ENCODE peak calls at places on chromosomes 3 and 15, in ten cellular contexts. R is stomach, K is K562, H is sigmoid colon, J is HepG2, V is suprapubic skin, Q is A549, B is transverse colon, C is esophagus muscularis mucosa, X is ovary. F is an unnamed sample.

GRCh38 chr3:95235916-95236315 is 1173.1 kb downstream of the NSUN3 start:
- DNase-seq in R (no peak), K (no peak), H (no peak), J (no peak), V (no peak), Q (no peak), B (no peak), C (no peak), X (no peak), F (no peak)

GRCh38 chr3:143383433-143383832 is 263.9 kb downstream of the CHST2 start:
- DNase-seq in R (no peak), K (no peak), H (no peak), J (no peak), V (no peak), Q (no peak), B (no peak), C (no peak), X (no peak), F (no peak)

GRCh38 chr15:85778107-85778776 is 16.5 kb downstream of the KLHL25 start:
- DNase-seq in R (no peak), K (no peak), H (no peak), J (no peak), V (no peak), Q (no peak), B (no peak), C (no peak), X (no peak), F (no peak)

GRCh38 chr3:46395210-46395661 is 11.6 kb downstream of the CCR5AS start:
- DNase-seq in R (no peak), K (peak; percentile 52), H (no peak), J (no peak), V (no peak), Q (no peak), B (no peak), C (no peak), X (no peak), F (no peak)

GRCh38 chr3:185737020-185737419 is 87.8 kb downstream of the IGF2BP2 start:
- DNase-seq in R (no peak), K (no peak), H (no peak), J (no peak), V (no peak), Q (no peak), B (no peak), C (no peak), X (no peak), F (no peak)

GRCh38 chr3:28595364-28595763 is 246.7 kb upstream of the AZI2 start:
- DNase-seq in R (no peak), K (no peak), H (no peak), J (no peak), V (no peak), Q (no peak), B (no peak), C (no peak), X (no peak), F (no peak)

GRCh38 chr15:73756947-73757513 is 3.9 kb upstream of the INSYN1 start:
- DNase-seq in R (no peak), K (no peak), H (no peak), J (no peak), V (no peak), Q (no peak), B (no peak), C (no peak), X (no peak), F (no peak)

GRCh38 chr3:11705049-11705448 is 61.3 kb upstream of the VGLL4 start:
- DNase-seq in R (no peak), K (peak; percentile 19), H (no peak), J (no peak), V (peak; percentile 54), Q (no peak), B (no peak), C (no peak), X (no peak), F (no peak)

GRCh38 chr3:38137615-38138346 is 680 bp upstream of the MYD88 start:
- DNase-seq in R (no peak), K (no peak), H (no peak), J (no peak), V (no peak), Q (no peak), B (peak; percentile 37), C (no peak), X (peak; percentile 47), F (no peak)

GRCh38 chr15:22979069-22979698 is 984 bp downstream of the CYFIP1 start:
- DNase-seq in R (peak; percentile 72), K (peak; percentile 47), H (peak; percentile 72), J (peak; percentile 36), V (peak; percentile 72), Q (peak; percentile 73), B (peak; percentile 80), C (no peak), X (peak; percentile 48), F (no peak)

GRCh38 chr3:136250862-136251460 is 821 bp downstream of the PCCB start:
- DNase-seq in R (peak; percentile 65), K (peak; percentile 72), H (peak; percentile 83), J (peak; percentile 64), V (peak; percentile 73), Q (peak; percentile 37), B (peak; percentile 69), C (no peak), X (peak; percentile 69), F (peak; percentile 23)

GRCh38 chr15:35925634-35926380 is 379.8 kb upstream of the DPH6 start:
- DNase-seq in R (no peak), K (no peak), H (no peak), J (no peak), V (no peak), Q (no peak), B (no peak), C (no peak), X (no peak), F (no peak)

DNA sequence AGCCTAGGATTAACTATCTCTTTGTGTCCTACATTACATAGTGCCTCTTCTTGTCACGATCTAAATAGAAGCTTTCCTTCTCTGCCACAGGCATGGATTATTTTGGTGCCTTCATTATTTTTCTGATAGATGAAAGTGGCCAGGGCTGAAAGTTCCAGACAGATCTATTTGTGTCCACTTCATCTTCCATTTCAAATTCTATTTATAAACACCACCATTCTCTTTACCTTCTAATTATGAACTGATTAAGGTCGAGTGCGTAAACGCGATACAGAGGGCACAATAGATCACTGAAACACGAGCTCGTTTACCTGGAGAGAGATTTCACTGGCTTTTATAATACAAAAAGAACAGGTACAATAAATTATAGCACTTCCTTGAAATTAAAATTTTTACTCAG is 105.0 kb downstream of the EDEM1 start:
- DNase-seq in R (no peak), K (no peak), H (no peak), J (no peak), V (no peak), Q (no peak), B (no peak), C (peak; percentile 29), X (no peak), F (no peak)
- TF ChIP-seq EP300 in R (no peak), K (no peak), H (no peak), J (no peak), V (no peak), Q (no peak), B (no peak), C (no peak), X (no peak), F (no peak)

GRCh38 chr15:74786659-74787165 is 4.8 kb downstream of the CSK start:
- DNase-seq in R (no peak), K (no peak), H (peak; percentile 63), J (no peak), V (no peak), Q (no peak), B (no peak), C (no peak), X (no peak), F (no peak)
- TF ChIP-seq POLR2A in R (no peak), K (no peak), H (no peak), J (no peak), V (no peak), Q (no peak), B (no peak), C (no peak), X (no peak), F (no peak)

GRCh38 chr3:127748754-127749327 is 73.5 kb downstream of the MGLL start:
- DNase-seq in R (no peak), K (no peak), H (peak; percentile 78), J (no peak), V (peak; percentile 63), Q (no peak), B (no peak), C (no peak), X (no peak), F (no peak)
- TF ChIP-seq EP300 in R (no peak), K (no peak), H (no peak), J (no peak), V (no peak), Q (no peak), B (no peak), C (no peak), X (no peak), F (no peak)

GRCh38 chr3:119034256-119035013 is at the start of gene IGSF11:
- DNase-seq in R (peak; percentile 50), K (no peak), H (peak; percentile 77), J (peak; percentile 9), V (no peak), Q (peak; percentile 82), B (peak; percentile 45), C (no peak), X (peak; percentile 86), F (peak; percentile 53)
- TF ChIP-seq POLR2A in R (no peak), K (no peak), H (no peak), J (no peak), V (no peak), Q (peak; percentile 56), B (no peak), C (no peak), X (peak; percentile 29), F (peak; percentile 64)

GRCh38 chr15:99658000-99658399 is 75.2 kb downstream of the LYSMD4 start:
- DNase-seq in R (no peak), K (no peak), H (no peak), J (no peak), V (no peak), Q (no peak), B (no peak), C (no peak), X (no peak), F (no peak)
- TF ChIP-seq EP300 in R (no peak), K (no peak), H (no peak), J (no peak), V (no peak), Q (no peak), B (no peak), C (no peak), X (no peak), F (no peak)

DNA sequence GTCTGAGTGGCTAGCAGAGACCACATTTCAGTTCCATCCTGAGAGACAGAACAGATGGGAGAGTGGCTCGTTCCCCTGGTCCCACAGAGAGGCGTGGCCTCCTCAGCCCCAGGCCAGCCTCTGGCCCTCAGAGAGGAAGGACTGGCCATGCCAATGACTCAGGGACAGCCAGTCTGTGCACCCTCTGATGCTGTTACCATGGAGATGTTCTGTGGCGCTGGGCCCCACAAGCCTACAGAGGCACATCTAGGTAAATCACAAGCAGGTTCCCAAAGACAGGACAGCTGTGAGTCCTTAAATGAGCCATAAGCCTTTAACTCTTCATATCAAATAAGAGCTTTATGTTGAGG is 40.8 kb downstream of the WHAMM start:
- DNase-seq in R (no peak), K (peak; percentile 40), H (no peak), J (no peak), V (peak; percentile 4), Q (no peak), B (no peak), C (peak; percentile 82), X (no peak), F (no peak)
- TF ChIP-seq POLR2A in R (no peak), K (no peak), H (no peak), J (no peak), V (no peak), Q (no peak), B (no peak), C (no peak), X (no peak), F (no peak)